ENCODE peak calls at places on chromosomes 1 and 21, in eight cellular contexts. One of them, this sample, is unnamed.
A peak's percentile ranks its signal among the peaks of the same experiment; 100 is the strongest.

GRCh38 chr1:205983925-205984725 is 19.1 kb downstream of the RAB7B start:
- DNase-seq in astrocyte of the cerebellum: no peak
- DNase-seq in LHCN-M2: peak; percentile 69
- DNase-seq in naive thymus-derived CD8-positive, alpha-beta T cell: no peak
- DNase-seq in T-helper 9 cell: no peak
- DNase-seq in globus pallidus: peak; percentile 83
- DNase-seq in HEK293T: peak; percentile 77
- DNase-seq in GM06990: no peak
- DNase-seq in this sample: peak; percentile 37

GRCh38 chr1:85259866-85260345 is 444 bp upstream of the C1orf52 start:
- DNase-seq in astrocyte of the cerebellum: no peak
- DNase-seq in GM06990: no peak
- DNase-seq in naive thymus-derived CD8-positive, alpha-beta T cell: no peak
- DNase-seq in LHCN-M2: peak; percentile 20
- DNase-seq in HEK293T: no peak
- DNase-seq in globus pallidus: no peak
- DNase-seq in T-helper 9 cell: no peak
- DNase-seq in this sample: peak; percentile 53

GRCh38 chr21:45562965-45563364 is 20.7 kb upstream of the SLC19A1 start:
- DNase-seq in GM06990: no peak
- DNase-seq in globus pallidus: no peak
- DNase-seq in HEK293T: no peak
- DNase-seq in LHCN-M2: no peak
- DNase-seq in naive thymus-derived CD8-positive, alpha-beta T cell: peak; percentile 3
- DNase-seq in astrocyte of the cerebellum: no peak
- DNase-seq in T-helper 9 cell: no peak
- DNase-seq in this sample: no peak

GRCh38 chr1:39833121-39833520 is 44.5 kb upstream of the BMP8B start:
- DNase-seq in astrocyte of the cerebellum: no peak
- DNase-seq in naive thymus-derived CD8-positive, alpha-beta T cell: no peak
- DNase-seq in HEK293T: no peak
- DNase-seq in globus pallidus: no peak
- DNase-seq in LHCN-M2: no peak
- DNase-seq in GM06990: no peak
- DNase-seq in T-helper 9 cell: no peak
- DNase-seq in this sample: no peak

GRCh38 chr21:41559658-41560599 is 52.0 kb upstream of the TMPRSS2 start:
- DNase-seq in astrocyte of the cerebellum: no peak
- DNase-seq in HEK293T: no peak
- DNase-seq in GM06990: no peak
- DNase-seq in globus pallidus: no peak
- DNase-seq in naive thymus-derived CD8-positive, alpha-beta T cell: no peak
- DNase-seq in T-helper 9 cell: no peak
- DNase-seq in LHCN-M2: no peak
- DNase-seq in this sample: no peak

GRCh38 chr21:41333752-41334151 is 17.2 kb downstream of the FAM3B start:
- DNase-seq in naive thymus-derived CD8-positive, alpha-beta T cell: no peak
- DNase-seq in T-helper 9 cell: no peak
- DNase-seq in LHCN-M2: no peak
- DNase-seq in globus pallidus: no peak
- DNase-seq in HEK293T: no peak
- DNase-seq in GM06990: no peak
- DNase-seq in astrocyte of the cerebellum: no peak
- DNase-seq in this sample: no peak

GRCh38 chr1:237227507-237227906 is 185.5 kb downstream of the RYR2 start:
- DNase-seq in HEK293T: no peak
- DNase-seq in T-helper 9 cell: no peak
- DNase-seq in astrocyte of the cerebellum: no peak
- DNase-seq in naive thymus-derived CD8-positive, alpha-beta T cell: no peak
- DNase-seq in LHCN-M2: no peak
- DNase-seq in GM06990: no peak
- DNase-seq in globus pallidus: no peak
- DNase-seq in this sample: no peak

GRCh38 chr1:223312705-223313414 is 51.1 kb downstream of the SUSD4 start:
- DNase-seq in astrocyte of the cerebellum: no peak
- DNase-seq in GM06990: no peak
- DNase-seq in HEK293T: no peak
- DNase-seq in globus pallidus: no peak
- DNase-seq in naive thymus-derived CD8-positive, alpha-beta T cell: no peak
- DNase-seq in T-helper 9 cell: no peak
- DNase-seq in LHCN-M2: no peak
- DNase-seq in this sample: no peak

GRCh38 chr1:8389962-8390535 is 72.1 kb downstream of the SLC45A1 start:
- DNase-seq in astrocyte of the cerebellum: no peak
- DNase-seq in naive thymus-derived CD8-positive, alpha-beta T cell: no peak
- DNase-seq in GM06990: no peak
- DNase-seq in T-helper 9 cell: no peak
- DNase-seq in HEK293T: no peak
- DNase-seq in LHCN-M2: no peak
- DNase-seq in globus pallidus: no peak
- DNase-seq in this sample: no peak

GRCh38 chr1:117571496-117571895 is 34.4 kb upstream of the TENT5C start:
- DNase-seq in globus pallidus: no peak
- DNase-seq in naive thymus-derived CD8-positive, alpha-beta T cell: no peak
- DNase-seq in HEK293T: no peak
- DNase-seq in LHCN-M2: no peak
- DNase-seq in T-helper 9 cell: no peak
- DNase-seq in GM06990: no peak
- DNase-seq in astrocyte of the cerebellum: no peak
- DNase-seq in this sample: no peak

GRCh38 chr1:59672851-59673574 is 141.7 kb upstream of the HOOK1 start:
- DNase-seq in HEK293T: no peak
- DNase-seq in T-helper 9 cell: no peak
- DNase-seq in astrocyte of the cerebellum: no peak
- DNase-seq in LHCN-M2: peak; percentile 89
- DNase-seq in globus pallidus: no peak
- DNase-seq in GM06990: no peak
- DNase-seq in naive thymus-derived CD8-positive, alpha-beta T cell: no peak
- DNase-seq in this sample: no peak

GRCh38 chr21:46662765-46663500 is 27.5 kb downstream of the PRMT2 start:
- DNase-seq in T-helper 9 cell: no peak
- DNase-seq in astrocyte of the cerebellum: no peak
- DNase-seq in globus pallidus: no peak
- DNase-seq in GM06990: no peak
- DNase-seq in LHCN-M2: no peak
- DNase-seq in HEK293T: no peak
- DNase-seq in naive thymus-derived CD8-positive, alpha-beta T cell: no peak
- DNase-seq in this sample: no peak

GRCh38 chr1:166601650-166602049 is 237.6 kb upstream of the POGK start:
- DNase-seq in naive thymus-derived CD8-positive, alpha-beta T cell: no peak
- DNase-seq in LHCN-M2: no peak
- DNase-seq in astrocyte of the cerebellum: no peak
- DNase-seq in HEK293T: no peak
- DNase-seq in globus pallidus: no peak
- DNase-seq in T-helper 9 cell: no peak
- DNase-seq in GM06990: no peak
- DNase-seq in this sample: no peak

GRCh38 chr1:8017495-8018310 is 8.4 kb downstream of the ERRFI1 start:
- DNase-seq in GM06990: no peak
- DNase-seq in LHCN-M2: no peak
- DNase-seq in naive thymus-derived CD8-positive, alpha-beta T cell: no peak
- DNase-seq in astrocyte of the cerebellum: no peak
- DNase-seq in T-helper 9 cell: no peak
- DNase-seq in globus pallidus: peak; percentile 89
- DNase-seq in HEK293T: no peak
- DNase-seq in this sample: peak; percentile 39

GRCh38 chr1:61047061-61047460 is 35.3 kb upstream of the NFIA start:
- DNase-seq in astrocyte of the cerebellum: no peak
- DNase-seq in GM06990: no peak
- DNase-seq in globus pallidus: no peak
- DNase-seq in naive thymus-derived CD8-positive, alpha-beta T cell: no peak
- DNase-seq in T-helper 9 cell: no peak
- DNase-seq in LHCN-M2: no peak
- DNase-seq in HEK293T: no peak
- DNase-seq in this sample: no peak

GRCh38 chr1:71565267-71565666 is 484.4 kb upstream of the ZRANB2 start:
- DNase-seq in LHCN-M2: peak; percentile 32
- DNase-seq in GM06990: no peak
- DNase-seq in T-helper 9 cell: no peak
- DNase-seq in astrocyte of the cerebellum: peak; percentile 16
- DNase-seq in naive thymus-derived CD8-positive, alpha-beta T cell: no peak
- DNase-seq in HEK293T: no peak
- DNase-seq in globus pallidus: no peak
- DNase-seq in this sample: peak; percentile 98

This sample was measured in cerebellar cortex.